ENCODE peak calls at places on chromosomes 2 and 18, in six cellular contexts. K is pancreas; A is activated gamma-delta T cell treated with Interleukin-2 at 50 U/mL for 16 hours; X is NCI-H1694; E is hippocampal formation; R is activated CD8-positive, alpha-beta memory T cell treated with anti-CD3 and anti-CD28 coated beads for 4 hours. W is an unnamed sample.

GRCh38 chr2:157938556-157938955 is 62.4 kb upstream of the ACVR1 start:
- DNase-seq in A (no peak), E (no peak), K (no peak), X (no peak), R (no peak), W (no peak)

GRCh38 chr2:38700881-38701458 is 35.1 kb downstream of the GALM start:
- DNase-seq in K (no peak), E (no peak), R (no peak), A (no peak), X (no peak), W (no peak)

GRCh38 chr2:158191076-158191566 is 89.4 kb downstream of the UPP2 start:
- DNase-seq in E (no peak), K (no peak), R (no peak), A (no peak), X (no peak), W (no peak)

GRCh38 chr18:30175621-30176225 is 866.8 kb downstream of the DSC3 start:
- DNase-seq in K (no peak), X (no peak), A (no peak), E (no peak), R (no peak), W (no peak)

GRCh38 chr2:24919100-24919976 is 699 bp downstream of the ADCY3 start:
- DNase-seq in X (no peak), R (peak; percentile 50), K (no peak), E (no peak), A (peak; percentile 63), W (no peak)

GRCh38 chr18:22828171-22828570 is 105.0 kb upstream of the RBBP8 start:
- DNase-seq in X (no peak), R (no peak), A (no peak), E (no peak), K (no peak), W (peak; percentile 62)

GRCh38 chr18:9771261-9771976 is 63.3 kb downstream of the RAB31 start:
- DNase-seq in X (peak; percentile 24), E (peak; percentile 80), A (peak; percentile 43), R (peak; percentile 14), K (peak; percentile 86), W (peak; percentile 73)

GRCh38 chr2:238879621-238880377 is 31.9 kb downstream of the TWIST2 start:
- DNase-seq in K (no peak), A (no peak), E (no peak), R (no peak), X (no peak), W (no peak)

GRCh38 chr2:123826729-123827271 is 198.3 kb upstream of the CNTNAP5 start:
- DNase-seq in A (no peak), K (no peak), X (no peak), R (no peak), E (no peak), W (no peak)

GRCh38 chr2:3603536-3604206 is 8.8 kb downstream of the COLEC11 start:
- DNase-seq in K (no peak), E (no peak), R (no peak), X (no peak), A (no peak), W (no peak)

GRCh38 chr2:164664070-164664469 is 42.8 kb upstream of the GRB14 start:
- DNase-seq in K (no peak), E (no peak), X (no peak), A (no peak), R (no peak), W (no peak)

GRCh38 chr18:59265246-59266018 is 7.8 kb downstream of the RAX start:
- DNase-seq in K (no peak), E (no peak), X (peak; percentile 5), A (no peak), R (no peak), W (no peak)

GRCh38 chr2:85272357-85272756 is 55.4 kb downstream of the TGOLN2 start:
- DNase-seq in A (no peak), E (no peak), X (no peak), R (no peak), K (no peak), W (no peak)

GRCh38 chr2:152566728-152567069 is 150.6 kb downstream of the PRPF40A start:
- DNase-seq in X (no peak), A (no peak), K (no peak), R (no peak), E (no peak), W (peak; percentile 54)

GRCh38 chr2:202378001-202378400 is 1.9 kb downstream of the BMPR2 start:
- DNase-seq in X (no peak), K (no peak), A (no peak), R (no peak), E (no peak), W (peak; percentile 17)

GRCh38 chr2:135023886-135024285 is 23.4 kb downstream of the MAP3K19 start:
- DNase-seq in X (no peak), A (no peak), K (no peak), E (no peak), R (no peak), W (no peak)

GRCh38 chr18:44181951-44182350 is 498.7 kb upstream of the SETBP1 start:
- DNase-seq in R (no peak), E (no peak), A (no peak), X (no peak), K (no peak), W (peak; percentile 48)

GRCh38 chr2:174343638-174344455 is 9.1 kb downstream of the SP9 start:
- DNase-seq in X (no peak), K (no peak), R (no peak), E (no peak), A (no peak), W (no peak)

GRCh38 chr2:217505303-217505702 is 497.5 kb downstream of the TNS1 start:
- DNase-seq in K (no peak), X (no peak), A (no peak), R (no peak), E (no peak), W (no peak)